ENCODE peak calls at places on chromosomes 6 and 20, in eight cellular contexts. Y is epithelial cell of prostate, M is substantia nigra, T is occipital lobe, X is NAMALWA, L is cardiac septum, F is fibroblast of pulmonary artery, U is IMR-90. I is an unnamed sample.

GRCh38 chr6:25829375-25829774 is 2.5 kb downstream of the SLC17A1 start:
- DNase-seq in Y (no peak), M (no peak), T (no peak), X (no peak), L (no peak), F (no peak), U (no peak), I (no peak)

GRCh38 chr20:53628076-53628475 is 34.4 kb upstream of the ZNF217 start:
- DNase-seq in Y (no peak), M (no peak), T (no peak), X (no peak), L (no peak), F (no peak), U (no peak), I (no peak)

GRCh38 chr6:165658395-165659058 is 4.5 kb downstream of the PDE10A start:
- DNase-seq in Y (no peak), M (no peak), T (no peak), X (no peak), L (no peak), F (no peak), U (no peak), I (no peak)

GRCh38 chr20:4263011-4263410 is 247.7 kb upstream of the RNF24 start:
- DNase-seq in Y (no peak), M (no peak), T (no peak), X (no peak), L (no peak), F (no peak), U (no peak), I (no peak)

GRCh38 chr20:62837790-62838458 is 21.1 kb downstream of the COL9A3 start:
- DNase-seq in Y (no peak), M (no peak), T (no peak), X (peak; percentile 95), L (no peak), F (no peak), U (no peak), I (no peak)

GRCh38 chr6:6851059-6851658 is 256.6 kb upstream of the RREB1 start:
- DNase-seq in Y (peak; percentile 84), M (no peak), T (peak; percentile 34), X (peak; percentile 16), L (no peak), F (peak; percentile 99), U (peak; percentile 97), I (peak; percentile 37)

GRCh38 chr6:166989427-166990034 is 9.7 kb upstream of the CEP43 start:
- DNase-seq in Y (no peak), M (no peak), T (no peak), X (peak; percentile 70), L (no peak), F (peak; percentile 65), U (peak; percentile 49), I (no peak)

GRCh38 chr20:16064991-16065707 is 508.1 kb downstream of the KIF16B start:
- DNase-seq in Y (no peak), M (no peak), T (no peak), X (no peak), L (no peak), F (no peak), U (no peak), I (no peak)

GRCh38 chr6:28606424-28607391 is 81.0 kb downstream of the GPX5 start:
- DNase-seq in Y (no peak), M (no peak), T (no peak), X (peak; percentile 83), L (no peak), F (peak; percentile 71), U (peak; percentile 72), I (peak; percentile 42)

GRCh38 chr6:89925826-89926225 is 31.6 kb downstream of the GJA10 start:
- DNase-seq in Y (peak; percentile 86), M (no peak), T (no peak), X (no peak), L (no peak), F (peak; percentile 16), U (peak; percentile 21), I (no peak)

GRCh38 chr20:11111191-11111590 is 437.4 kb upstream of the JAG1 start:
- DNase-seq in Y (no peak), M (no peak), T (no peak), X (no peak), L (no peak), F (peak; percentile 31), U (peak; percentile 51), I (no peak)

GRCh38 chr6:39055661-39056060 is 7.1 kb downstream of the GLP1R start:
- DNase-seq in Y (no peak), M (no peak), T (no peak), X (no peak), L (peak; percentile 59), F (no peak), U (no peak), I (no peak)

GRCh38 chr6:32085759-32086458 is 23.2 kb downstream of the TNXB start:
- DNase-seq in Y (no peak), M (no peak), T (no peak), X (peak; percentile 24), L (no peak), F (no peak), U (no peak), I (no peak)

GRCh38 chr6:33787336-33787953 is 1.5 kb downstream of the LEMD2 start:
- DNase-seq in Y (no peak), M (no peak), T (no peak), X (no peak), L (no peak), F (peak; percentile 35), U (peak; percentile 41), I (no peak)

GRCh38 chr6:91705646-91706045 is 1118.8 kb upstream of the MAP3K7 start:
- DNase-seq in Y (no peak), M (no peak), T (no peak), X (no peak), L (no peak), F (no peak), U (no peak), I (no peak)

GRCh38 chr6:110864816-110865215 is 9.8 kb upstream of the AMD1 start:
- DNase-seq in Y (no peak), M (no peak), T (no peak), X (no peak), L (no peak), F (no peak), U (no peak), I (no peak)

GRCh38 chr20:33840759-33841438 is 29.8 kb downstream of the CHMP4B start:
- DNase-seq in Y (no peak), M (no peak), T (no peak), X (no peak), L (no peak), F (no peak), U (no peak), I (no peak)

GRCh38 chr6:90468080-90468479 is 118.8 kb downstream of the MAP3K7 start:
- DNase-seq in Y (peak; percentile 41), M (no peak), T (no peak), X (no peak), L (no peak), F (peak; percentile 13), U (peak; percentile 60), I (no peak)

GRCh38 chr20:59988141-59988540 is 29.9 kb downstream of the CDH26 start:
- DNase-seq in Y (no peak), M (no peak), T (no peak), X (no peak), L (no peak), F (no peak), U (peak; percentile 11), I (no peak)

GRCh38 chr20:51425347-51426106 is 117.0 kb downstream of the NFATC2 start:
- DNase-seq in Y (no peak), M (no peak), T (no peak), X (no peak), L (no peak), F (no peak), U (no peak), I (no peak)

GRCh38 chr6:90249458-90249857 is 47.2 kb downstream of the BACH2 start:
- DNase-seq in Y (no peak), M (no peak), T (no peak), X (no peak), L (no peak), F (no peak), U (no peak), I (no peak)

GRCh38 chr6:491233-491632 is 99.7 kb downstream of the IRF4 start:
- DNase-seq in Y (no peak), M (no peak), T (no peak), X (no peak), L (no peak), F (no peak), U (no peak), I (no peak)

GRCh38 chr6:42071881-42072583 is 21.7 kb downstream of the TAF8 start:
- DNase-seq in Y (no peak), M (no peak), T (peak; percentile 5), X (no peak), L (no peak), F (no peak), U (no peak), I (no peak)

GRCh38 chr6:87722831-87723726 is 21.0 kb upstream of the AKIRIN2 start:
- DNase-seq in Y (peak; percentile 93), M (peak; percentile 61), T (peak; percentile 59), X (no peak), L (peak; percentile 89), F (peak; percentile 95), U (peak; percentile 95), I (peak; percentile 93)

GRCh38 chr20:11170565-11170964 is 496.8 kb upstream of the JAG1 start:
- DNase-seq in Y (no peak), M (no peak), T (no peak), X (no peak), L (no peak), F (peak; percentile 83), U (peak; percentile 37), I (no peak)

GRCh38 chr6:168318090-168318489 is 1.5 kb downstream of the DACT2 start:
- DNase-seq in Y (no peak), M (no peak), T (no peak), X (no peak), L (no peak), F (no peak), U (no peak), I (no peak)